ENCODE peak calls at places on chromosome 5, in eight cellular contexts. One of them, this sample, is unnamed.

GRCh38 chr5:150139334-150139733 is 16.3 kb downstream of the PDGFRB start:
- DNase-seq in lower lobe of right lung: no peak
- DNase-seq in progenitor cell of endocrine pancreas: no peak
- DNase-seq in right lobe of liver: no peak
- DNase-seq in foreskin fibroblast: peak
- DNase-seq in osteoblast: no peak
- DNase-seq in keratinocyte: no peak
- DNase-seq in astrocyte of the spinal cord: peak
- DNase-seq in this sample: no peak

GRCh38 chr5:126043684-126044083 is 379.5 kb upstream of the GRAMD2B start:
- DNase-seq in osteoblast: no peak
- DNase-seq in right lobe of liver: no peak
- DNase-seq in lower lobe of right lung: no peak
- DNase-seq in astrocyte of the spinal cord: peak
- DNase-seq in keratinocyte: no peak
- DNase-seq in foreskin fibroblast: no peak
- DNase-seq in progenitor cell of endocrine pancreas: no peak
- DNase-seq in this sample: no peak

GRCh38 chr5:149585910-149586309 is 4.6 kb downstream of the ARHGEF37 start:
- DNase-seq in progenitor cell of endocrine pancreas: no peak
- DNase-seq in foreskin fibroblast: no peak
- DNase-seq in lower lobe of right lung: no peak
- DNase-seq in osteoblast: no peak
- DNase-seq in right lobe of liver: no peak
- DNase-seq in astrocyte of the spinal cord: no peak
- DNase-seq in keratinocyte: no peak
- DNase-seq in this sample: no peak

GRCh38 chr5:104513621-104514020 is 951.0 kb upstream of the NUDT12 start:
- DNase-seq in keratinocyte: no peak
- DNase-seq in lower lobe of right lung: no peak
- DNase-seq in progenitor cell of endocrine pancreas: no peak
- DNase-seq in osteoblast: no peak
- DNase-seq in astrocyte of the spinal cord: no peak
- DNase-seq in right lobe of liver: no peak
- DNase-seq in foreskin fibroblast: no peak
- DNase-seq in this sample: no peak

GRCh38 chr5:158746979-158747378 is 352.7 kb downstream of the EBF1 start:
- DNase-seq in osteoblast: peak
- DNase-seq in keratinocyte: no peak
- DNase-seq in right lobe of liver: no peak
- DNase-seq in progenitor cell of endocrine pancreas: no peak
- DNase-seq in foreskin fibroblast: peak
- DNase-seq in astrocyte of the spinal cord: no peak
- DNase-seq in lower lobe of right lung: no peak
- DNase-seq in this sample: no peak

GRCh38 chr5:154242442-154242841 is 51.9 kb downstream of the GALNT10 start:
- DNase-seq in right lobe of liver: no peak
- DNase-seq in keratinocyte: no peak
- DNase-seq in osteoblast: no peak
- DNase-seq in foreskin fibroblast: no peak
- DNase-seq in astrocyte of the spinal cord: no peak
- DNase-seq in lower lobe of right lung: no peak
- DNase-seq in progenitor cell of endocrine pancreas: no peak
- DNase-seq in this sample: no peak

GRCh38 chr5:81209869-81210268 is 23.3 kb upstream of the CKMT2 start:
- DNase-seq in keratinocyte: no peak
- DNase-seq in right lobe of liver: no peak
- DNase-seq in osteoblast: no peak
- DNase-seq in progenitor cell of endocrine pancreas: no peak
- DNase-seq in foreskin fibroblast: no peak
- DNase-seq in lower lobe of right lung: no peak
- DNase-seq in astrocyte of the spinal cord: no peak
- DNase-seq in this sample: no peak

GRCh38 chr5:98891591-98891990 is 37.2 kb downstream of the CHD1 start:
- DNase-seq in foreskin fibroblast: no peak
- DNase-seq in progenitor cell of endocrine pancreas: no peak
- DNase-seq in keratinocyte: no peak
- DNase-seq in osteoblast: no peak
- DNase-seq in right lobe of liver: no peak
- DNase-seq in astrocyte of the spinal cord: no peak
- DNase-seq in lower lobe of right lung: no peak
- DNase-seq in this sample: no peak

GRCh38 chr5:130104895-130105684 is 200.8 kb downstream of the CHSY3 start:
- DNase-seq in astrocyte of the spinal cord: no peak
- DNase-seq in keratinocyte: no peak
- DNase-seq in right lobe of liver: no peak
- DNase-seq in foreskin fibroblast: peak
- DNase-seq in progenitor cell of endocrine pancreas: no peak
- DNase-seq in osteoblast: no peak
- DNase-seq in lower lobe of right lung: no peak
- DNase-seq in this sample: no peak

GRCh38 chr5:891117-891836 is 1.3 kb downstream of the BRD9 start:
- DNase-seq in right lobe of liver: no peak
- DNase-seq in astrocyte of the spinal cord: no peak
- DNase-seq in keratinocyte: no peak
- DNase-seq in lower lobe of right lung: no peak
- DNase-seq in foreskin fibroblast: peak
- DNase-seq in osteoblast: peak
- DNase-seq in progenitor cell of endocrine pancreas: no peak
- DNase-seq in this sample: peak

GRCh38 chr5:156589859-156590216 is 260.3 kb upstream of the PPP1R2B start:
- DNase-seq in astrocyte of the spinal cord: no peak
- DNase-seq in right lobe of liver: no peak
- DNase-seq in progenitor cell of endocrine pancreas: no peak
- DNase-seq in osteoblast: no peak
- DNase-seq in lower lobe of right lung: no peak
- DNase-seq in foreskin fibroblast: no peak
- DNase-seq in keratinocyte: no peak
- DNase-seq in this sample: no peak

GRCh38 chr5:66671305-66671704 is 75.1 kb downstream of the MAST4 start:
- DNase-seq in right lobe of liver: no peak
- DNase-seq in osteoblast: no peak
- DNase-seq in astrocyte of the spinal cord: peak
- DNase-seq in foreskin fibroblast: no peak
- DNase-seq in keratinocyte: no peak
- DNase-seq in progenitor cell of endocrine pancreas: no peak
- DNase-seq in lower lobe of right lung: no peak
- DNase-seq in this sample: no peak

GRCh38 chr5:139414601-139415121 is 10.8 kb upstream of the SPATA24 start:
- DNase-seq in keratinocyte: no peak
- DNase-seq in right lobe of liver: no peak
- DNase-seq in progenitor cell of endocrine pancreas: no peak
- DNase-seq in lower lobe of right lung: no peak
- DNase-seq in astrocyte of the spinal cord: no peak
- DNase-seq in foreskin fibroblast: no peak
- DNase-seq in osteoblast: no peak
- DNase-seq in this sample: no peak

GRCh38 chr5:14160116-14160515 is 17.0 kb downstream of the TRIO start:
- DNase-seq in keratinocyte: no peak
- DNase-seq in lower lobe of right lung: no peak
- DNase-seq in right lobe of liver: no peak
- DNase-seq in foreskin fibroblast: no peak
- DNase-seq in astrocyte of the spinal cord: no peak
- DNase-seq in osteoblast: no peak
- DNase-seq in progenitor cell of endocrine pancreas: no peak
- DNase-seq in this sample: no peak

GRCh38 chr5:122844136-122844915 is 1.1 kb upstream of the SNX24 start:
- DNase-seq in foreskin fibroblast: peak
- DNase-seq in osteoblast: no peak
- DNase-seq in astrocyte of the spinal cord: no peak
- DNase-seq in right lobe of liver: no peak
- DNase-seq in lower lobe of right lung: no peak
- DNase-seq in keratinocyte: peak
- DNase-seq in progenitor cell of endocrine pancreas: no peak
- DNase-seq in this sample: no peak

GRCh38 chr5:87002485-87002884 is 265.2 kb upstream of the RASA1 start:
- DNase-seq in lower lobe of right lung: no peak
- DNase-seq in foreskin fibroblast: peak
- DNase-seq in keratinocyte: no peak
- DNase-seq in astrocyte of the spinal cord: no peak
- DNase-seq in osteoblast: no peak
- DNase-seq in progenitor cell of endocrine pancreas: no peak
- DNase-seq in right lobe of liver: no peak
- DNase-seq in this sample: no peak

GRCh38 chr5:54309751-54310432 is 481 bp downstream of the ARL15 start:
- DNase-seq in osteoblast: peak
- DNase-seq in astrocyte of the spinal cord: no peak
- DNase-seq in foreskin fibroblast: peak
- DNase-seq in lower lobe of right lung: peak
- DNase-seq in progenitor cell of endocrine pancreas: peak
- DNase-seq in keratinocyte: no peak
- DNase-seq in right lobe of liver: peak
- DNase-seq in this sample: no peak

GRCh38 chr5:113250341-113250953 is 184.3 kb downstream of the TSSK1B start:
- DNase-seq in osteoblast: peak
- DNase-seq in foreskin fibroblast: peak
- DNase-seq in keratinocyte: no peak
- DNase-seq in lower lobe of right lung: no peak
- DNase-seq in right lobe of liver: no peak
- DNase-seq in astrocyte of the spinal cord: peak
- DNase-seq in progenitor cell of endocrine pancreas: no peak
- DNase-seq in this sample: no peak

GRCh38 chr5:178310130-178310865 is 77.7 kb upstream of the PHYKPL start:
- DNase-seq in foreskin fibroblast: no peak
- DNase-seq in osteoblast: peak
- DNase-seq in astrocyte of the spinal cord: no peak
- DNase-seq in progenitor cell of endocrine pancreas: no peak
- DNase-seq in lower lobe of right lung: peak
- DNase-seq in keratinocyte: no peak
- DNase-seq in right lobe of liver: peak
- DNase-seq in this sample: peak

GRCh38 chr5:145362261-145362660 is 472.9 kb downstream of the PRELID2 start:
- DNase-seq in right lobe of liver: no peak
- DNase-seq in lower lobe of right lung: no peak
- DNase-seq in astrocyte of the spinal cord: peak
- DNase-seq in foreskin fibroblast: peak
- DNase-seq in osteoblast: no peak
- DNase-seq in keratinocyte: peak
- DNase-seq in progenitor cell of endocrine pancreas: no peak
- DNase-seq in this sample: no peak

GRCh38 chr5:125492977-125493376 is 746.5 kb upstream of the ZNF608 start:
- DNase-seq in osteoblast: no peak
- DNase-seq in lower lobe of right lung: no peak
- DNase-seq in astrocyte of the spinal cord: no peak
- DNase-seq in progenitor cell of endocrine pancreas: no peak
- DNase-seq in right lobe of liver: no peak
- DNase-seq in foreskin fibroblast: peak
- DNase-seq in keratinocyte: no peak
- DNase-seq in this sample: no peak

GRCh38 chr5:42745426-42745825 is 11.2 kb upstream of the CCDC152 start:
- DNase-seq in osteoblast: no peak
- DNase-seq in lower lobe of right lung: no peak
- DNase-seq in foreskin fibroblast: peak
- DNase-seq in astrocyte of the spinal cord: no peak
- DNase-seq in keratinocyte: no peak
- DNase-seq in progenitor cell of endocrine pancreas: no peak
- DNase-seq in right lobe of liver: no peak
- DNase-seq in this sample: no peak
- TF ChIP-seq CTCF in osteoblast: peak
- TF ChIP-seq CTCF in lower lobe of right lung: peak
- TF ChIP-seq CTCF in foreskin fibroblast: peak
- TF ChIP-seq CTCF in astrocyte of the spinal cord: peak
- TF ChIP-seq CTCF in keratinocyte: peak
- TF ChIP-seq CTCF in progenitor cell of endocrine pancreas: peak
- TF ChIP-seq CTCF in right lobe of liver: no peak
- TF ChIP-seq CTCF in this sample: peak

GRCh38 chr5:85288914-85289313 is 904.2 kb upstream of the EDIL3 start:
- DNase-seq in osteoblast: no peak
- DNase-seq in astrocyte of the spinal cord: no peak
- DNase-seq in progenitor cell of endocrine pancreas: no peak
- DNase-seq in right lobe of liver: no peak
- DNase-seq in lower lobe of right lung: no peak
- DNase-seq in foreskin fibroblast: no peak
- DNase-seq in keratinocyte: no peak
- DNase-seq in this sample: no peak
- TF ChIP-seq CTCF in osteoblast: no peak
- TF ChIP-seq CTCF in astrocyte of the spinal cord: no peak
- TF ChIP-seq CTCF in progenitor cell of endocrine pancreas: no peak
- TF ChIP-seq CTCF in right lobe of liver: no peak
- TF ChIP-seq CTCF in lower lobe of right lung: no peak
- TF ChIP-seq CTCF in foreskin fibroblast: no peak
- TF ChIP-seq CTCF in keratinocyte: no peak
- TF ChIP-seq CTCF in this sample: no peak

DNA sequence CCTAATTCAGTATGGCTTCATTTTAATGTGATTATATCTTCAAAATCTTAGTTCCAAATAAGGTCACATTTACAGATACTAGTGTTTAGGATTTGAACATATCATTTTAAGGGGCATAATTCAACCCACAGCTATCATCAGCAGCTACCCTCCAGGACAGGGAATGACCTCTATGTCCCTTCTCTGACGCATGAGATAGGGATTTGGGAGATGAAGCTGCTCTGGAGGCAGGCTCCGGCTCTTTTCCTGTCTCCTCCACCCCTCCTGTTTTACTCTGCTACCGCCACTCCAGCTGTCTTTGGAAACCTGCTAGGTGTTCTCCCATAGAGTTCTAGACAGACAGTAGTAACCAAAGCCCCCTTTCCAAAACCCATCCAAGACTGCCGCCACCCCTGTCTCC is 119.2 kb downstream of the CARTPT start:
- DNase-seq in astrocyte of the spinal cord: no peak
- DNase-seq in keratinocyte: no peak
- DNase-seq in lower lobe of right lung: no peak
- DNase-seq in progenitor cell of endocrine pancreas: no peak
- DNase-seq in osteoblast: no peak
- DNase-seq in right lobe of liver: no peak
- DNase-seq in foreskin fibroblast: no peak
- DNase-seq in this sample: no peak
- TF ChIP-seq CTCF in astrocyte of the spinal cord: no peak
- TF ChIP-seq CTCF in keratinocyte: no peak
- TF ChIP-seq CTCF in lower lobe of right lung: no peak
- TF ChIP-seq CTCF in progenitor cell of endocrine pancreas: no peak
- TF ChIP-seq CTCF in osteoblast: no peak
- TF ChIP-seq CTCF in right lobe of liver: no peak
- TF ChIP-seq CTCF in foreskin fibroblast: no peak
- TF ChIP-seq CTCF in this sample: no peak

DNA sequence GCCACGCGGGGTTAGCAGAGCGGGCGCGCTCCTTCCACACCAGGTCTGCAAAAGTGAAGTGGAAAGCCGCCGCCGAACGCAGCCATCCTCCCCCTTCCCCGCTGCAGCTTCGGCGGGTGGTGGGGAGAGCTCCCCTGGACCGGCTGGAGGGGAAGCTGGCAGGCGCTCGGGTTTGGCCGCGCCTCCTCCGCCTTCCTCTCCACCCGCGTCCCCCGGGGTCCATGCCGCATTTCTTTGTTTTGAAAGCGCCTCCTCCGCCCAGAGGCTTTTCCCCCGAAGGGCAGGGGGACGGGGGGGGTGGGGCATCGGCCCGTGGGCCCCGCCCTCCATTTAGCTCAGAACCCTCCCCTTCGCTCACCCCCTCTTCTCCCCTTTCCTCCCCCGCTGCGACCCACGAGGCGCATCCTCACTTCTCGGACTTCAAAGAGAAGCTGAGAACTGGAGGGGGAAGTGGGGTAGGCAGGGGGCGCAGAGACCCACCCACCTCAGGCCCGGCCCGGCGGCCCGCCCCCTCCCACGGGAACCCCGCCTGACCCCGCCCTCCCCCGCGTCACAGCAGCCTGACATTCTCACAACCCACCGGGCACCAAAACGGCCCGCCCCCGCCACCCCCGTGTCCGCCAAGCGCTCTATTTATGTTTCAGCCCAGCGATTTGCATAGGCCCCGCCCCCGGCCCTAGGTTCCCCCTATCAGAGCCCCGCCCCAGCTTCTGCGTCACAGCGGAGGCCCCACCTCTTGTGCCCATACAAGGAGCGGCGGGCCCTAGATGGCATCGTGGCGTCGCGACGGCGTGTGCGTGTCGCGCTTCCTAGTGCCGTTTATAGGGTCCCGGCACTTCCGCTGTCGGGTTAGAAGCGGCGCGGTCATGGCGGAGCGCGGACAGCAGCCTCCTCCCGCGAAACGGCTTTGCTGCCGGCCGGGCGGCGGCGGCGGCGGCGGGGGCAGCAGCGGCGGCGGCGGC is at the start of gene ZSWIM6:
- DNase-seq in right lobe of liver: peak
- DNase-seq in progenitor cell of endocrine pancreas: peak
- DNase-seq in keratinocyte: peak
- DNase-seq in foreskin fibroblast: peak
- DNase-seq in osteoblast: peak
- DNase-seq in astrocyte of the spinal cord: peak
- DNase-seq in lower lobe of right lung: peak
- DNase-seq in this sample: peak
- TF ChIP-seq CTCF in right lobe of liver: no peak
- TF ChIP-seq CTCF in progenitor cell of endocrine pancreas: no peak
- TF ChIP-seq CTCF in keratinocyte: no peak
- TF ChIP-seq CTCF in foreskin fibroblast: no peak
- TF ChIP-seq CTCF in osteoblast: no peak
- TF ChIP-seq CTCF in astrocyte of the spinal cord: no peak
- TF ChIP-seq CTCF in lower lobe of right lung: no peak
- TF ChIP-seq CTCF in this sample: no peak

This sample was measured in chondrocyte.